ENCODE peak calls at places on chromosomes 16 and 17, in seven cellular contexts. E, L, Z, C, Q, K and R are unnamed samples.

GRCh38 chr16:84277244-84277823 is 17.3 kb upstream of the WFDC1 start:
- DNase-seq in K (peak), E (peak), Z (peak), C (peak), Q (peak), L (peak), R (peak)

GRCh38 chr16:68229431-68230175 is 6.3 kb downstream of the ESRP2 start:
- DNase-seq in K (peak), C (no peak), L (peak), E (peak), Q (peak), Z (peak), R (peak)

GRCh38 chr16:89473791-89474414 is 16.5 kb downstream of the ANKRD11 start:
- DNase-seq in E (no peak), Q (peak), Z (no peak), C (no peak), K (no peak), L (no peak), R (peak)

GRCh38 chr17:29579866-29580771 is 9.3 kb downstream of the GIT1 start:
- DNase-seq in L (peak), E (peak), K (peak), C (peak), Z (peak), Q (peak), R (peak)

GRCh38 chr16:6096931-6097665 is 999.5 kb upstream of the EEF2KMT start:
- DNase-seq in Z (no peak), L (no peak), E (no peak), Q (no peak), C (no peak), K (no peak), R (no peak)

GRCh38 chr17:57402691-57403090 is 146.4 kb downstream of the MSI2 start:
- DNase-seq in Q (no peak), Z (no peak), L (no peak), E (no peak), K (no peak), C (no peak), R (no peak)

GRCh38 chr17:38453951-38454421 is 25.7 kb downstream of the ARHGAP23 start:
- DNase-seq in C (no peak), Q (peak), Z (peak), L (no peak), K (no peak), E (no peak), R (peak)

GRCh38 chr16:68707341-68708152 is 29.5 kb upstream of the CDH1 start:
- DNase-seq in C (no peak), K (no peak), Q (no peak), E (no peak), Z (peak), L (no peak), R (no peak)

GRCh38 chr16:55812951-55813350 is 19.9 kb downstream of the CES1 start:
- DNase-seq in Q (no peak), C (no peak), E (no peak), L (no peak), Z (no peak), K (no peak), R (no peak)

GRCh38 chr16:82034981-82035612 is at the start of gene HSD17B2:
- DNase-seq in Q (no peak), K (no peak), Z (no peak), C (no peak), L (no peak), E (no peak), R (no peak)

GRCh38 chr17:67049025-67049739 is 4.8 kb downstream of the CACNG1 start:
- DNase-seq in E (no peak), Q (no peak), L (no peak), K (no peak), C (no peak), Z (no peak), R (no peak)

GRCh38 chr16:79171504-79172240 is 428.9 kb downstream of the MAF start:
- DNase-seq in L (no peak), Q (no peak), Z (peak), E (peak), K (no peak), C (no peak), R (no peak)

GRCh38 chr17:17700251-17700969 is 19.2 kb downstream of the RAI1 start:
- DNase-seq in E (peak), Z (no peak), C (no peak), K (no peak), Q (no peak), L (no peak), R (no peak)

GRCh38 chr16:14302031-14302398 is 230.9 kb downstream of the MRTFB start:
- DNase-seq in Z (peak), Q (peak), E (peak), C (no peak), L (no peak), K (peak), R (peak)

GRCh38 chr17:76382305-76382802 is 2.1 kb upstream of the SPHK1 start:
- DNase-seq in E (no peak), Z (no peak), C (no peak), K (no peak), Q (no peak), L (peak), R (no peak)

GRCh38 chr16:58186176-58186944 is 11.5 kb downstream of the CSNK2A2 start:
- DNase-seq in C (no peak), K (no peak), Q (no peak), L (no peak), Z (no peak), E (no peak), R (no peak)

GRCh38 chr16:11560701-11561439 is 25.8 kb downstream of the LITAF start:
- DNase-seq in Z (peak), L (peak), Q (peak), K (no peak), E (no peak), C (peak), R (no peak)

GRCh38 chr16:64225696-64226095 is 896.2 kb downstream of the CDH11 start:
- DNase-seq in E (no peak), K (no peak), Z (no peak), L (no peak), Q (no peak), C (no peak), R (no peak)

GRCh38 chr17:6061290-6061689 is 8.9 kb upstream of the WSCD1 start:
- DNase-seq in E (no peak), C (no peak), L (no peak), Z (no peak), K (no peak), Q (peak), R (no peak)

GRCh38 chr16:85528528-85529387 is 84.4 kb upstream of the GSE1 start:
- DNase-seq in Q (no peak), K (no peak), C (no peak), L (peak), E (no peak), Z (no peak), R (no peak)